ENCODE peak calls at places on chromosomes 1 and 21, in four cellular contexts. One of them, this sample, is unnamed. For H4K20me1 and H3K9me3, the result is how much of the 10 kb centered on the place peaks cover.

GRCh38 chr1:95641386-95641785 is 407.4 kb downstream of the RWDD3 start:
- DNase-seq in H9: no peak
- DNase-seq in OCI-LY7: no peak
- DNase-seq in endothelial cell of umbilical vein: no peak
- DNase-seq in this sample: no peak

GRCh38 chr1:162389021-162389818 is 7.7 kb downstream of the C1orf226 start:
- DNase-seq in H9: no peak
- DNase-seq in OCI-LY7: no peak
- DNase-seq in endothelial cell of umbilical vein: no peak
- DNase-seq in this sample: peak

GRCh38 chr21:45887788-45888187 is 93.8 kb upstream of the COL6A1 start:
- DNase-seq in H9: no peak
- DNase-seq in OCI-LY7: no peak
- DNase-seq in endothelial cell of umbilical vein: no peak
- DNase-seq in this sample: no peak

GRCh38 chr1:167238713-167239112 is 18.0 kb downstream of the POU2F1 start:
- DNase-seq in H9: no peak
- DNase-seq in OCI-LY7: no peak
- DNase-seq in endothelial cell of umbilical vein: no peak
- DNase-seq in this sample: no peak

GRCh38 chr1:24540906-24541710 is 14.8 kb upstream of the NCMAP start:
- DNase-seq in H9: no peak
- DNase-seq in OCI-LY7: no peak
- DNase-seq in endothelial cell of umbilical vein: peak
- DNase-seq in this sample: peak

GRCh38 chr1:241990040-241990439 is 8.9 kb downstream of the MAP1LC3C start:
- DNase-seq in H9: peak
- DNase-seq in OCI-LY7: no peak
- DNase-seq in endothelial cell of umbilical vein: no peak
- DNase-seq in this sample: peak

GRCh38 chr1:40040511-40041465 is at the start of gene CAP1:
- DNase-seq in H9: peak
- DNase-seq in OCI-LY7: peak
- DNase-seq in endothelial cell of umbilical vein: peak
- DNase-seq in this sample: peak

GRCh38 chr1:40383488-40384412 is 10.2 kb downstream of the SMAP2 start:
- DNase-seq in H9: no peak
- DNase-seq in OCI-LY7: no peak
- DNase-seq in endothelial cell of umbilical vein: no peak
- DNase-seq in this sample: peak

GRCh38 chr1:115717541-115717940 is 51.0 kb downstream of the CASQ2 start:
- DNase-seq in H9: peak
- DNase-seq in OCI-LY7: peak
- DNase-seq in endothelial cell of umbilical vein: peak
- DNase-seq in this sample: peak

GRCh38 chr1:83796409-83796808 is 202.5 kb downstream of the TTLL7 start:
- DNase-seq in H9: no peak
- DNase-seq in OCI-LY7: no peak
- DNase-seq in endothelial cell of umbilical vein: no peak
- DNase-seq in this sample: peak

GRCh38 chr1:91883470-91883869 is 2.5 kb downstream of the TGFBR3 start:
- DNase-seq in H9: no peak
- DNase-seq in OCI-LY7: peak
- DNase-seq in endothelial cell of umbilical vein: peak
- DNase-seq in this sample: no peak

GRCh38 chr1:227899820-227900449 is 47.8 kb downstream of the WNT9A start:
- DNase-seq in H9: peak
- DNase-seq in OCI-LY7: no peak
- DNase-seq in endothelial cell of umbilical vein: no peak
- DNase-seq in this sample: no peak

GRCh38 chr1:160707171-160708109 is 4.2 kb downstream of the CD48 start:
- DNase-seq in H9: no peak
- DNase-seq in OCI-LY7: peak
- DNase-seq in endothelial cell of umbilical vein: no peak
- DNase-seq in this sample: no peak

GRCh38 chr1:223479261-223479660 is 86.0 kb downstream of the CCDC185 start:
- DNase-seq in H9: no peak
- DNase-seq in OCI-LY7: no peak
- DNase-seq in endothelial cell of umbilical vein: no peak
- DNase-seq in this sample: no peak

GRCh38 chr1:153397056-153397923 is 6.4 kb upstream of the S100A8 start:
- DNase-seq in H9: peak
- DNase-seq in OCI-LY7: no peak
- DNase-seq in endothelial cell of umbilical vein: no peak
- DNase-seq in this sample: no peak

GRCh38 chr1:22184892-22185612 is 42.2 kb upstream of the WNT4 start:
- DNase-seq in H9: peak
- DNase-seq in OCI-LY7: no peak
- DNase-seq in endothelial cell of umbilical vein: no peak
- DNase-seq in this sample: no peak

GRCh38 chr1:167122568-167122967 is 28.7 kb downstream of the STYXL2 start:
- DNase-seq in H9: no peak
- DNase-seq in OCI-LY7: no peak
- DNase-seq in endothelial cell of umbilical vein: no peak
- DNase-seq in this sample: no peak

GRCh38 chr1:161258439-161259386 is at the start of gene PCP4L1:
- DNase-seq in H9: peak
- DNase-seq in OCI-LY7: no peak
- DNase-seq in endothelial cell of umbilical vein: peak
- DNase-seq in this sample: peak

GRCh38 chr1:7478797-7479499 is 292.1 kb upstream of the VAMP3 start:
- DNase-seq in H9: no peak
- DNase-seq in OCI-LY7: no peak
- DNase-seq in endothelial cell of umbilical vein: no peak
- DNase-seq in this sample: peak

GRCh38 chr1:154769193-154769895 is 100.7 kb downstream of the KCNN3 start:
- DNase-seq in H9: no peak
- DNase-seq in OCI-LY7: peak
- DNase-seq in endothelial cell of umbilical vein: no peak
- DNase-seq in this sample: no peak

GRCh38 chr1:211328866-211329265 is 2.2 kb downstream of the TRAF5 start:
- DNase-seq in H9: peak
- DNase-seq in OCI-LY7: peak
- DNase-seq in endothelial cell of umbilical vein: no peak
- DNase-seq in this sample: no peak

GRCh38 chr1:157862114-157863070 is 20.8 kb upstream of the CD5L start:
- DNase-seq in H9: no peak
- DNase-seq in OCI-LY7: peak
- DNase-seq in endothelial cell of umbilical vein: no peak
- DNase-seq in this sample: no peak

GRCh38 chr1:223487514-223488259 is 94.5 kb downstream of the CCDC185 start:
- DNase-seq in H9: no peak
- DNase-seq in OCI-LY7: no peak
- DNase-seq in endothelial cell of umbilical vein: no peak
- DNase-seq in this sample: no peak

GRCh38 chr1:68725353-68725752 is 228.5 kb upstream of the DEPDC1 start:
- DNase-seq in H9: no peak
- DNase-seq in OCI-LY7: no peak
- DNase-seq in endothelial cell of umbilical vein: peak
- DNase-seq in this sample: no peak

GRCh38 chr1:244254467-244254866 is 197.2 kb downstream of the ADSS2 start:
- DNase-seq in H9: no peak
- DNase-seq in OCI-LY7: no peak
- DNase-seq in endothelial cell of umbilical vein: no peak
- DNase-seq in this sample: no peak

GRCh38 chr1:44723496-44724407 is 7.2 kb downstream of the RNU5D-1 start:
- DNase-seq in H9: no peak
- DNase-seq in OCI-LY7: peak
- DNase-seq in endothelial cell of umbilical vein: no peak
- DNase-seq in this sample: no peak

GRCh38 chr1:56897150-56898004 is 42.8 kb downstream of the C8A start:
- DNase-seq in H9: no peak
- DNase-seq in OCI-LY7: no peak
- DNase-seq in endothelial cell of umbilical vein: no peak
- DNase-seq in this sample: peak

GRCh38 chr1:178869114-178869697 is 1.7 kb downstream of the ANGPTL1 start:
- DNase-seq in H9: no peak
- DNase-seq in OCI-LY7: no peak
- DNase-seq in endothelial cell of umbilical vein: peak
- DNase-seq in this sample: peak

GRCh38 chr21:44702973-44703730 is 6.2 kb downstream of the KRTAP10-12 start:
- DNase-seq in H9: no peak
- DNase-seq in OCI-LY7: no peak
- DNase-seq in endothelial cell of umbilical vein: no peak
- DNase-seq in this sample: no peak

GRCh38 chr1:195768377-195768776 is 839.9 kb downstream of the KCNT2 start:
- DNase-seq in H9: no peak
- DNase-seq in OCI-LY7: no peak
- DNase-seq in endothelial cell of umbilical vein: no peak
- DNase-seq in this sample: no peak

GRCh38 chr1:233256789-233257188 is 38.7 kb downstream of the PCNX2 start:
- DNase-seq in H9: no peak
- DNase-seq in OCI-LY7: no peak
- DNase-seq in endothelial cell of umbilical vein: no peak
- DNase-seq in this sample: no peak

GRCh38 chr1:202710070-202711025 is at the start of gene SYT2:
- DNase-seq in H9: peak
- DNase-seq in OCI-LY7: no peak
- DNase-seq in endothelial cell of umbilical vein: peak
- DNase-seq in this sample: no peak

GRCh38 chr1:194194724-194195123 is 1008.3 kb upstream of the B3GALT2 start:
- DNase-seq in H9: no peak
- DNase-seq in OCI-LY7: no peak
- DNase-seq in endothelial cell of umbilical vein: no peak
- DNase-seq in this sample: peak

GRCh38 chr1:10253755-10254154 is 43.4 kb downstream of the KIF1B start:
- DNase-seq in H9: no peak
- DNase-seq in OCI-LY7: no peak
- DNase-seq in endothelial cell of umbilical vein: peak
- DNase-seq in this sample: peak

GRCh38 chr1:51019811-51020210 is 49.8 kb downstream of the CDKN2C start:
- DNase-seq in H9: no peak
- DNase-seq in OCI-LY7: no peak
- DNase-seq in endothelial cell of umbilical vein: no peak
- DNase-seq in this sample: no peak

GRCh38 chr1:207243756-207244408 is 77.6 kb upstream of the CD55 start:
- DNase-seq in H9: no peak
- DNase-seq in OCI-LY7: no peak
- DNase-seq in endothelial cell of umbilical vein: no peak
- DNase-seq in this sample: no peak

GRCh38 chr21:21210552-21210951 is 212.3 kb downstream of the NCAM2 start:
- DNase-seq in H9: no peak
- DNase-seq in OCI-LY7: no peak
- DNase-seq in endothelial cell of umbilical vein: no peak
- DNase-seq in this sample: no peak

GRCh38 chr1:41743361-41743760 is 175.4 kb downstream of the HIVEP3 start:
- DNase-seq in H9: no peak
- DNase-seq in OCI-LY7: no peak
- DNase-seq in endothelial cell of umbilical vein: no peak
- DNase-seq in this sample: peak
- H4K20me1 ChIP-seq in H9: under half
- H4K20me1 ChIP-seq in OCI-LY7: under half
- H4K20me1 ChIP-seq in endothelial cell of umbilical vein: under half
- H4K20me1 ChIP-seq in this sample: under half

DNA sequence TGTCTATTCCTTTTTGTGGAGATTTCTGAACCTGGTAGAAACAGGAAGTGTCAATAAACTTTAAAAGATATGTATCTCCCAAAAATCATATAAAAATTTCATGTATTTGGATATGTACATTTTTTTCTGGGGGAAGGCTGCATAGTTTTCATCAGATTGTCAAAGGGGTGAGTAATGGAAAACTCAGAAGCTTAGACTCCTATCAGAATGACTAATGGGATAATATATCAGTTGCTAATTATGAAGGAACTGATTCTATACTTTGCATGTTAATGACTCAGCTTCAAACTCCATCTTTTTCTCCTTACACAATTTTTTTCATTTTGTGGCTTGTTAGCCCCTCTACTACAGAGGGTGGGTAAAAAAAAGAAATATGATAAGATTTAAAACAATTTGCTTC is 55.9 kb downstream of the GON4L start:
- DNase-seq in H9: no peak
- DNase-seq in OCI-LY7: no peak
- DNase-seq in endothelial cell of umbilical vein: peak
- DNase-seq in this sample: peak
- H3K27ac ChIP-seq in H9: no peak
- H3K27ac ChIP-seq in OCI-LY7: no peak
- H3K27ac ChIP-seq in endothelial cell of umbilical vein: no peak
- H3K27ac ChIP-seq in this sample: peak

GRCh38 chr1:79042539-79042938 is 36.0 kb upstream of the ADGRL4 start:
- DNase-seq in H9: no peak
- DNase-seq in OCI-LY7: no peak
- DNase-seq in endothelial cell of umbilical vein: peak
- DNase-seq in this sample: no peak

GRCh38 chr1:79040424-79041089 is 34.0 kb upstream of the ADGRL4 start:
- DNase-seq in H9: no peak
- DNase-seq in OCI-LY7: no peak
- DNase-seq in endothelial cell of umbilical vein: peak
- DNase-seq in this sample: peak

GRCh38 chr1:79042117-79042516 is 35.6 kb upstream of the ADGRL4 start:
- DNase-seq in H9: no peak
- DNase-seq in OCI-LY7: no peak
- DNase-seq in endothelial cell of umbilical vein: peak
- DNase-seq in this sample: peak

GRCh38 chr1:79041666-79042065 is 35.1 kb upstream of the ADGRL4 start:
- DNase-seq in H9: no peak
- DNase-seq in OCI-LY7: no peak
- DNase-seq in endothelial cell of umbilical vein: peak
- DNase-seq in this sample: peak

GRCh38 chr1:79037085-79037484 is 30.6 kb upstream of the ADGRL4 start:
- DNase-seq in H9: no peak
- DNase-seq in OCI-LY7: peak
- DNase-seq in endothelial cell of umbilical vein: no peak
- DNase-seq in this sample: no peak
- H3K9me3 ChIP-seq in H9: under half
- H3K9me3 ChIP-seq in OCI-LY7: under half
- H3K9me3 ChIP-seq in endothelial cell of umbilical vein: under half
- H3K9me3 ChIP-seq in this sample: under half

GRCh38 chr1:172443666-172444453 is at the start of gene PIGC:
- DNase-seq in H9: peak
- DNase-seq in OCI-LY7: peak
- DNase-seq in endothelial cell of umbilical vein: peak
- DNase-seq in this sample: peak

GRCh38 chr1:172447641-172448040 is 3.8 kb upstream of the PIGC start:
- DNase-seq in H9: no peak
- DNase-seq in OCI-LY7: no peak
- DNase-seq in endothelial cell of umbilical vein: no peak
- DNase-seq in this sample: no peak

GRCh38 chr1:172446547-172446946 is 2.7 kb upstream of the PIGC start:
- DNase-seq in H9: no peak
- DNase-seq in OCI-LY7: no peak
- DNase-seq in endothelial cell of umbilical vein: no peak
- DNase-seq in this sample: no peak

GRCh38 chr1:172442843-172443565 is 865 bp downstream of the PIGC start:
- DNase-seq in H9: no peak
- DNase-seq in OCI-LY7: no peak
- DNase-seq in endothelial cell of umbilical vein: peak
- DNase-seq in this sample: no peak

DNA sequence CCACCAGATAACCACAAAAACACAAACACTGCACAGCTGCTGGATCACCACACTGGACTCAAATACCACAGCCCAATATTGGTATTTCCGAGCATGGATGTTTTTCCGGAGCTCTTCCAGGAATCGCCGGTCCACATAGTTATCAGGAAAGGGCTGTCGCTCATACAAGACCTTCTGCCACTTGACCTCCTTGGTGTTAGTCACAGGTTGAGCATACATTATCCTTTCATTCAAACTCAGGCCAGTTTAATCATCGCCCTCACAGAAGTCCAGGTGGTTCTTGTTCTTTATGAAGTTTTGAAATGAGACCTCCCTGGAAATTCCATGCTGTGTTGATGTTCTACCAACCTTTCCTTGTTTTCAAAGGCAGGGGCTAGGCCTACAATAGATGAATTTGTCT is 1.5 kb downstream of the PIGC start:
- DNase-seq in H9: no peak
- DNase-seq in OCI-LY7: no peak
- DNase-seq in endothelial cell of umbilical vein: no peak
- DNase-seq in this sample: no peak
- H4K20me1 ChIP-seq in H9: under half
- H4K20me1 ChIP-seq in OCI-LY7: under half
- H4K20me1 ChIP-seq in endothelial cell of umbilical vein: under half
- H4K20me1 ChIP-seq in this sample: under half

This sample was measured in astrocyte.